ENCODE peak calls at places on chromosomes 12 and 14, in four cellular contexts. F is tibial nerve, J is fibroblast of pulmonary artery, O is esophagus squamous epithelium. M is an unnamed sample.

GRCh38 chr12:28963554-28963953 is 185.5 kb upstream of the FAR2 start:
- DNase-seq in F (no peak), J (peak), O (no peak), M (no peak)

GRCh38 chr12:12559699-12560296 is 2.9 kb downstream of the DUSP16 start:
- DNase-seq in F (no peak), J (no peak), O (no peak), M (no peak)

GRCh38 chr14:57085043-57085442 is 183.7 kb downstream of the EXOC5 start:
- DNase-seq in F (no peak), J (no peak), O (no peak), M (no peak)

GRCh38 chr14:40679256-40679655 is 927.4 kb upstream of the LRFN5 start:
- DNase-seq in F (no peak), J (no peak), O (no peak), M (no peak)

GRCh38 chr12:118350908-118351592 is 21.7 kb downstream of the TAOK3 start:
- DNase-seq in F (no peak), J (no peak), O (no peak), M (no peak)

GRCh38 chr12:79344855-79345840 is 345.6 kb downstream of the PAWR start:
- DNase-seq in F (peak), J (peak), O (no peak), M (peak)

GRCh38 chr14:103140316-103141109 is 17.3 kb downstream of the TNFAIP2 start:
- DNase-seq in F (no peak), J (no peak), O (no peak), M (no peak)

GRCh38 chr12:79782197-79782890 is 91.6 kb upstream of the PAWR start:
- DNase-seq in F (no peak), J (peak), O (no peak), M (no peak)

GRCh38 chr12:89832336-89832735 is 123.7 kb upstream of the ATP2B1 start:
- DNase-seq in F (no peak), J (no peak), O (no peak), M (no peak)

GRCh38 chr14:88384653-88385205 is 728 bp upstream of the SPATA7 start:
- DNase-seq in F (peak), J (peak), O (no peak), M (no peak)

GRCh38 chr14:91835197-91835919 is 32.0 kb downstream of the TC2N start:
- DNase-seq in F (no peak), J (no peak), O (no peak), M (no peak)

GRCh38 chr14:70239802-70240201 is 51.1 kb upstream of the SLC8A3 start:
- DNase-seq in F (no peak), J (no peak), O (no peak), M (no peak)

GRCh38 chr12:53313996-53314395 is 7.4 kb downstream of the AAAS start:
- DNase-seq in F (no peak), J (no peak), O (no peak), M (no peak)

GRCh38 chr12:71865757-71866536 is 26.4 kb downstream of the TBC1D15 start:
- DNase-seq in F (no peak), J (no peak), O (no peak), M (no peak)

GRCh38 chr12:71312767-71313375 is 126.7 kb upstream of the LGR5 start:
- DNase-seq in F (no peak), J (peak), O (no peak), M (no peak)

GRCh38 chr14:101239065-101239464 is 322.2 kb upstream of the DIO3 start:
- DNase-seq in F (no peak), J (no peak), O (no peak), M (no peak)

GRCh38 chr14:55062517-55063351 is 11.3 kb downstream of the MAPK1IP1L start:
- DNase-seq in F (no peak), J (no peak), O (no peak), M (no peak)

GRCh38 chr12:26126340-26127284 is 1.8 kb upstream of the BHLHE41 start:
- DNase-seq in F (peak), J (peak), O (peak), M (peak)

GRCh38 chr14:69600304-69600891 is 11.0 kb upstream of the SUSD6 start:
- DNase-seq in F (no peak), J (no peak), O (no peak), M (no peak)

GRCh38 chr12:76080729-76081415 is 3.6 kb downstream of the NAP1L1 start:
- DNase-seq in F (no peak), J (no peak), O (no peak), M (no peak)

GRCh38 chr12:107344035-107344808 is 250.9 kb upstream of the CRY1 start:
- DNase-seq in F (no peak), J (no peak), O (no peak), M (no peak)

GRCh38 chr12:59403259-59403932 is 192.4 kb upstream of the SLC16A7 start:
- DNase-seq in F (peak), J (peak), O (no peak), M (peak)

GRCh38 chr12:51579321-51579850 is 11.6 kb upstream of the SCN8A start:
- DNase-seq in F (no peak), J (no peak), O (no peak), M (no peak)

GRCh38 chr12:72207094-72207493 is 65.1 kb upstream of the TRHDE start:
- DNase-seq in F (no peak), J (no peak), O (no peak), M (no peak)

GRCh38 chr14:103633391-103633790 is 4.4 kb downstream of the KLC1 start:
- DNase-seq in F (no peak), J (no peak), O (no peak), M (no peak)

DNA sequence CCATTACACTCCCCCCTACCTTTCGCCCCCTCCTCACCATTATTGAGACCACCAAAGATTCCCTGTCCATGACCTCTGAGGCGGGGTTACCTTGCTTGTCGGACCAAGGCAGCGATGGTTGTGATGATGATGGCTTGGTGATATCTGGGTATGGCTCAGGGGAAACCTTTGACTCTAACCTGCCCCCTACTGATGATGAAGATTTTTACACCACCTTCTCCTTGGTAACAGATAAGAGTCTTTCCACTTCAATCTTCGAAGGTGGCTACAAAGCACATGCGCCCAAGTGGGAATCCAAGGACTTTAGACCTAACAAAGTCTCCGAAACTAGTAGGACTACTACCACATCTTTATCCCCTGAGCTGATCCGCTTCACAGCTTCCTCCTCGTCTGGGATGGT is 350.2 kb downstream of the DIO2 start:
- DNase-seq in F (no peak), J (no peak), O (no peak), M (no peak)
- TF ChIP-seq CTCF in F (no peak), J (no peak), O (no peak), M (no peak)

DNA sequence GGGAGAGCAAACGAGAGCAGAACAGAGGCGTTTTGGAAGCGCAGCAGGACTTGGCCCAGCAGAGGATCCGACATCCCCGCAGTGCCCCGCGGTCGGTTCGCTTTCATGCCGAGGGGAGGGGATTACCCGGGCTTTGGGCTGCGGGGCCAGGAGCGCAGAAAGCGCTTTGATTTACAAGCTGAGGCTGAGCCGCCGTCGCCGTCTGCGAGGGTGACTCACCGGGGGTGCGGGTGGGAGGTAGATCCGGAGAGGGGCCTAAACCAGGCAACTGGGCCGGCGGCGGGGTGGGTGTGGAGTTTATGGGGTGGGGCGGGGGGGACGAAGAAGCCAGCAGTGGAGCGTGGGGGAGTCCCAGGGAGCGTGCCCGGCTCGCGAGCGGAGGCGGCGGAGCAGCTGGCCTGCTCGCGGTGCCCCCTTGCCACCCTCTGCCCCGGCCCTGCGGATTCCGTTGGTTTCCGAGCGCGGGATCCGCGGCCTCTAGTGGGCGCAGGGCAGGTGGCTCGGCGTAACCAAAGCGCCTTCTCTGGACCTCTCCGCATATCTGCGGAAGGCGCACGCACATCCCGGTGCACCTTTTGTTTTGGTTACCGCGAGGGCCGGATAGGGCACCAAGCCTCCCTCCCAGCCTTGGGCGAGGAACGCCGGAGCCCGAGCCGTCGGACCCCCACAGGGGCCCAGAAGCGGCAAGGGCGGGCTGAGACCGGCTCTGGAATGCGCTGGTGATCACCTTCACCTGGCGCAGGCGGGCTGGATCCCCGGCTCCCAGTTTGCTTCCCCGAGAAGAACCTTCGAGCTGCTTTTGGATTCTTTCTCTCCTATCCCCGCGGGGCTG is 2.6 kb downstream of the SIX4 start:
- DNase-seq in F (no peak), J (peak), O (no peak), M (peak)
- TF ChIP-seq CTCF in F (no peak), J (peak), O (no peak), M (peak)

GRCh38 chr12:128639089-128639488 is 184.7 kb downstream of the SLC15A4 start:
- DNase-seq in F (no peak), J (no peak), O (no peak), M (no peak)

GRCh38 chr12:128643106-128643651 is 180.6 kb downstream of the SLC15A4 start:
- DNase-seq in F (no peak), J (no peak), O (no peak), M (no peak)

DNA sequence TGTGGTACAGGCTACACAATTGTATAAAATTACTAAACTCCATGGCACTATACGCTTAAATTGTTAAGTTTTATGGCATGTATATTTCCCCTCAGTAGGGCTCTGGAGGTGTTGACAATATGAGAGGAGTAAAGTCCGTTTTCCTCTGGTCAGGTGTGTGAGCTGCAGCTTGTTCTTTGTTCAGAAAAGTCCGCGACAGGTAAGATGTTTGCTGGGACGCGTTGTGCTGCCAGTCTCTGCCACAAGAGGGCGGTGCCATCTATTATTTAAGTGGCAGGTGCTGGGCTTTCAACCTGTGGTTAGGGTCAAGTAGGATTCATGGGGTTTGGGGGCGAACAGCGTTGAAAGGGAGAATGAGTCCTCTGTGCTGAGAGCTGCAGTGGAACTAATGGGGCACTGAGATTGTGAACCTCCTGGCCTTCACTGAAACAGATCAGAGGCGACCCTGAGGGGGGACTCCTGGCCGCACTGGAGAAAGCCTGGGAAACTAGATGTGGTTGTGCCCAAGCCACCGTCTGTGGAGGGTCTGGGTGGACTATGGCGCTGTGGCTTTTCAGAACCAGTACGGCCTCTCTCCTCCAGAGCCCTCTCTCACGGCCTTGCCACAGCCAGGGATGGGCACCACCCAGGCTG is 179.0 kb downstream of the SLC15A4 start:
- DNase-seq in F (peak), J (no peak), O (no peak), M (peak)
- TF ChIP-seq CTCF in F (no peak), J (no peak), O (peak), M (peak)

DNA sequence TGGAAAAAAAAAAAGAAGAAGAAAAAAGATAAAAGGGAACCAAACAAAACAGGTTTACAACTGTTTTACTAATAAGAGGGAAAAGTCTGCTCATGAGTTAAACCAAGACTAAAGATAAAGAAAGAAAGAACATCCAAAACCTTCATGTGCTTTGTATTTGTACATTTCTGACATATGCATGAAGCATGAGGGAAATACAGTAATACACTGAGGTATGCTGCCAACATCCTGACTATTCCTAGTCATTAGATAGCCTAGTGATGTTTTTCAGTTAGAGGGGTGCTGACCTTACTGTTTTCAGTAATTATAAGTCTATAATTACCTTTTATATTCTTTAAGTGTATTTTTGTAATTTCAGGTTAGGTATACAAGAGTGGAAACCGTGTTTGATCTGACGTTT is 793.3 kb downstream of the DIO2 start:
- DNase-seq in F (no peak), J (peak), O (no peak), M (no peak)
- TF ChIP-seq CTCF in F (no peak), J (no peak), O (no peak), M (no peak)

DNA sequence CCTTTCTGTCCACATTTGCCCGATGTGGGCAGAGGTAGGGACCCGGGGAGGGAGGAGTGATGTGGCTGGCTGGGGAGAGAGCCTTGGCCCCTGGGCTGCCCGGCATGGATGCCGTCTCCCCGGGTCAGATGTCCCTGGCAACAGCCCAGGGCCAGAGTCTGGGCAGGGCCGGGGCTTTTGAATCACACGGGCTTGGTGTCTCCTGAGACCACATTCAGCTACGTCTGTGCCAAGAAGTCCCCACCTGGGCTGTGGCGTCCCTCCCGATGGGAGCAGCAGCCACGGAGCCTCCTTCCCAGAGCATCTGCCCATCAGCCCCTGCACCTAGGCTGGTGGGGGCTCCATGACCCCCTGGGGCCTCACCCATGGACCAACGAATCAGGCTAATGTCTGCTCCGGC is 109.3 kb downstream of the RFLNA start:
- DNase-seq in F (no peak), J (no peak), O (no peak), M (no peak)
- TF ChIP-seq CTCF in F (no peak), J (no peak), O (no peak), M (no peak)

DNA sequence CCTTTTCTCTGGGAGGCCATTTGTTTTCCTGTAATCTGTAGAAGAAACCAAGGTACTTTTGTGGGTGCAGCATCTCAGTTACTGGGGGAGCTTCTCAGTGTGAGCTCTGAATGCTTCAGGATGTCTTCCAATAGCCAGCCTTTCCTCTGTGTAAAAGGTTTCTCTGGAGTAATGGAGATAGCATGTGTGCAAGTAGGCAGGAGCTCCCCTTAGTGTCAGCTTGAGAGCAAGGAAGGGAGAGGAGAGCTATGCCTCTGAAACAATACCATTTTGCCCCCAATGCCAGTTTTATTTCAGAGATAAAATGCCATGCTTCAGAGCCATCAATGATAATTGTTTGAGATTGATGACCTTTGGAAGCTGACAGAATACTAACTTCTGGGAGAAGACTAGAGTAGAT is 125.5 kb downstream of the CRADD start:
- DNase-seq in F (no peak), J (peak), O (no peak), M (no peak)
- TF ChIP-seq CTCF in F (no peak), J (peak), O (no peak), M (no peak)

M was measured in progenitor cell of endocrine pancreas.